ENCODE peak calls at places on chromosome 10, in nine cellular contexts. N is stimulated activated CD4-positive, alpha-beta T cell treated with anti-CD3 and anti-CD28 coated beads, Interleukin-4, amount 100 ng/mL, for 1 hour; R is AG04449; T is WTC11; W is AG08396; I is NCI-H1105 treated with DMSO at 0.1 percent for 48 hours; J is stimulated activated CD8-positive, alpha-beta memory T cell treated with anti-CD3 and anti-CD28 coated beads, Interleukin-2, amount 100 ng/mL, for 1 hour; X is kidney glomerular epithelial cell; K is Kasumi-1. U is an unnamed sample.

GRCh38 chr10:75042292-75042974 is 69.0 kb upstream of the SAMD8 start:
- DNase-seq in K (no peak), N (no peak), J (no peak), T (no peak), I (no peak), R (no peak), W (peak), X (no peak), U (no peak)

GRCh38 chr10:60663850-60664249 is 114.4 kb upstream of the CDK1 start:
- DNase-seq in T (no peak), I (peak), J (no peak), N (no peak), R (no peak), W (no peak), X (no peak), K (no peak), U (no peak)

GRCh38 chr10:121900443-121901174 is 27.2 kb downstream of the ATE1 start:
- DNase-seq in T (no peak), J (no peak), K (peak), I (peak), N (no peak), W (peak), X (peak), R (peak), U (no peak)

GRCh38 chr10:111379521-111379920 is 302.7 kb downstream of the ADRA2A start:
- DNase-seq in I (no peak), N (no peak), R (no peak), T (no peak), W (no peak), J (no peak), X (no peak), K (no peak), U (no peak)

GRCh38 chr10:42932735-42933453 is 144.0 kb upstream of the RET start:
- DNase-seq in T (peak), I (peak), W (no peak), N (peak), J (peak), R (no peak), X (no peak), K (no peak), U (peak)

GRCh38 chr10:14383266-14383665 is 52.5 kb upstream of the FRMD4A start:
- DNase-seq in I (no peak), K (no peak), R (no peak), J (no peak), N (no peak), W (no peak), T (no peak), X (peak), U (no peak)

GRCh38 chr10:45418859-45419672 is 45.0 kb downstream of the ALOX5 start:
- DNase-seq in W (peak), N (peak), J (peak), T (peak), I (no peak), K (peak), R (no peak), X (no peak), U (peak)

GRCh38 chr10:97907211-97907610 is 57.6 kb downstream of the GOLGA7B start:
- DNase-seq in T (no peak), X (no peak), K (no peak), R (no peak), J (no peak), I (no peak), N (no peak), W (no peak), U (no peak)

GRCh38 chr10:104488046-104488832 is 134.6 kb downstream of the CFAP58 start:
- DNase-seq in T (no peak), N (no peak), W (no peak), K (no peak), J (no peak), X (no peak), I (no peak), R (no peak), U (no peak)

GRCh38 chr10:89458289-89458688 is 43.9 kb downstream of the IFIT5 start:
- DNase-seq in K (no peak), R (peak), I (no peak), J (no peak), N (no peak), X (peak), W (no peak), T (no peak), U (no peak)

GRCh38 chr10:74194999-74195398 is 44.0 kb downstream of the ADK start:
- DNase-seq in W (no peak), R (no peak), X (no peak), J (no peak), K (no peak), N (no peak), I (no peak), T (no peak), U (no peak)

GRCh38 chr10:987635-987905 is 664 bp upstream of the GTPBP4 start:
- DNase-seq in R (no peak), J (no peak), W (no peak), I (no peak), K (peak), N (no peak), X (no peak), T (peak), U (no peak)

GRCh38 chr10:115030483-115031200 is 62.5 kb upstream of the ATRNL1 start:
- DNase-seq in T (no peak), X (no peak), W (no peak), R (no peak), K (no peak), I (no peak), N (no peak), J (no peak), U (no peak)

GRCh38 chr10:67603086-67603485 is 92.9 kb downstream of the CTNNA3 start:
- DNase-seq in N (no peak), W (no peak), I (no peak), R (no peak), X (no peak), T (no peak), K (no peak), J (no peak), U (no peak)

GRCh38 chr10:51667992-51668689 is 31.3 kb downstream of the CSTF2T start:
- DNase-seq in R (no peak), T (no peak), I (no peak), J (no peak), N (no peak), X (peak), W (no peak), K (no peak), U (no peak)

GRCh38 chr10:94614558-94614957 is 69.0 kb downstream of the HELLS start:
- DNase-seq in R (no peak), N (no peak), T (no peak), K (no peak), W (no peak), X (no peak), I (no peak), J (no peak), U (no peak)

GRCh38 chr10:117391436-117392205 is 16.4 kb upstream of the PDZD8 start:
- DNase-seq in K (no peak), N (no peak), T (no peak), W (peak), I (no peak), R (peak), X (no peak), J (no peak), U (no peak)

GRCh38 chr10:102963237-102963886 is 45.3 kb downstream of the CNNM2 start:
- DNase-seq in K (no peak), I (no peak), J (no peak), T (no peak), R (no peak), X (no peak), N (no peak), W (no peak), U (no peak)

GRCh38 chr10:91672021-91672608 is 39.2 kb upstream of the PPP1R3C start:
- DNase-seq in J (no peak), R (peak), K (peak), W (peak), X (no peak), I (peak), N (no peak), T (no peak), U (peak)

GRCh38 chr10:80966326-80966986 is 428.8 kb downstream of the SH2D4B start:
- DNase-seq in R (no peak), J (no peak), I (no peak), T (no peak), N (no peak), W (no peak), K (no peak), X (no peak), U (no peak)

GRCh38 chr10:77289790-77290189 is 347.8 kb downstream of the KCNMA1 start:
- DNase-seq in K (no peak), W (no peak), J (no peak), R (no peak), N (no peak), I (no peak), X (no peak), T (no peak), U (no peak)

GRCh38 chr10:36366843-36367242 is 724.7 kb upstream of the FZD8 start:
- DNase-seq in X (no peak), J (no peak), W (no peak), R (no peak), K (peak), T (no peak), I (no peak), N (no peak), U (no peak)